ENCODE peak calls at places on chromosomes 16 and 17, in five cellular contexts. One of them, this sample, is unnamed. For H3K4me1, the result is how much of the 10 kb centered on the place peaks cover.

GRCh38 chr17:49022391-49022941 is 25.3 kb downstream of the IGF2BP1 start:
- DNase-seq in CD8-positive, alpha-beta memory T cell: no peak
- DNase-seq in mucosa of descending colon: no peak
- DNase-seq in NT2/D1: peak
- DNase-seq in left lung: no peak
- DNase-seq in this sample: no peak

GRCh38 chr17:64253470-64253869 is 9.6 kb downstream of the TEX2 start:
- DNase-seq in mucosa of descending colon: no peak
- DNase-seq in left lung: no peak
- DNase-seq in NT2/D1: no peak
- DNase-seq in CD8-positive, alpha-beta memory T cell: no peak
- DNase-seq in this sample: no peak

GRCh38 chr17:44655983-44656700 is at the start of gene MEIOC:
- DNase-seq in mucosa of descending colon: no peak
- DNase-seq in left lung: no peak
- DNase-seq in NT2/D1: peak
- DNase-seq in CD8-positive, alpha-beta memory T cell: no peak
- DNase-seq in this sample: no peak

GRCh38 chr16:10599626-10600025 is 19.2 kb upstream of the EMP2 start:
- DNase-seq in mucosa of descending colon: no peak
- DNase-seq in left lung: no peak
- DNase-seq in CD8-positive, alpha-beta memory T cell: no peak
- DNase-seq in NT2/D1: no peak
- DNase-seq in this sample: no peak

GRCh38 chr17:62626719-62627218 is 701 bp upstream of the MRC2 start:
- DNase-seq in CD8-positive, alpha-beta memory T cell: no peak
- DNase-seq in mucosa of descending colon: no peak
- DNase-seq in NT2/D1: no peak
- DNase-seq in left lung: no peak
- DNase-seq in this sample: peak

GRCh38 chr16:76668207-76668725 is 391.1 kb downstream of the CNTNAP4 start:
- DNase-seq in left lung: no peak
- DNase-seq in CD8-positive, alpha-beta memory T cell: no peak
- DNase-seq in mucosa of descending colon: no peak
- DNase-seq in NT2/D1: peak
- DNase-seq in this sample: no peak

GRCh38 chr17:66904760-66905637 is 59.5 kb upstream of the CACNG4 start:
- DNase-seq in CD8-positive, alpha-beta memory T cell: no peak
- DNase-seq in mucosa of descending colon: no peak
- DNase-seq in NT2/D1: no peak
- DNase-seq in left lung: no peak
- DNase-seq in this sample: peak

GRCh38 chr17:43316522-43317142 is 82.2 kb upstream of the ARL4D start:
- DNase-seq in mucosa of descending colon: peak
- DNase-seq in CD8-positive, alpha-beta memory T cell: peak
- DNase-seq in left lung: no peak
- DNase-seq in NT2/D1: no peak
- DNase-seq in this sample: no peak

GRCh38 chr16:81730090-81731051 is 48.7 kb upstream of the PLCG2 start:
- DNase-seq in left lung: peak
- DNase-seq in NT2/D1: peak
- DNase-seq in mucosa of descending colon: peak
- DNase-seq in CD8-positive, alpha-beta memory T cell: peak
- DNase-seq in this sample: peak

GRCh38 chr17:80834896-80835281 is 156.8 kb upstream of the CHMP6 start:
- DNase-seq in left lung: no peak
- DNase-seq in NT2/D1: no peak
- DNase-seq in CD8-positive, alpha-beta memory T cell: no peak
- DNase-seq in mucosa of descending colon: no peak
- DNase-seq in this sample: no peak

GRCh38 chr17:50575581-50576210 is 15.2 kb downstream of the CACNA1G start:
- DNase-seq in left lung: no peak
- DNase-seq in mucosa of descending colon: no peak
- DNase-seq in NT2/D1: no peak
- DNase-seq in CD8-positive, alpha-beta memory T cell: no peak
- DNase-seq in this sample: no peak

GRCh38 chr17:44118427-44119050 is 4.9 kb downstream of the HDAC5 start:
- DNase-seq in left lung: no peak
- DNase-seq in CD8-positive, alpha-beta memory T cell: no peak
- DNase-seq in mucosa of descending colon: no peak
- DNase-seq in NT2/D1: no peak
- DNase-seq in this sample: no peak

GRCh38 chr16:85479972-85480726 is 133.0 kb upstream of the GSE1 start:
- DNase-seq in left lung: no peak
- DNase-seq in NT2/D1: no peak
- DNase-seq in mucosa of descending colon: peak
- DNase-seq in CD8-positive, alpha-beta memory T cell: no peak
- DNase-seq in this sample: peak

GRCh38 chr16:8675183-8676159 is 1.1 kb downstream of the ABAT start:
- DNase-seq in mucosa of descending colon: no peak
- DNase-seq in NT2/D1: no peak
- DNase-seq in left lung: no peak
- DNase-seq in CD8-positive, alpha-beta memory T cell: peak
- DNase-seq in this sample: no peak

GRCh38 chr17:10697092-10698081 is at the start of the genes ADPRM and SCO1:
- DNase-seq in mucosa of descending colon: peak
- DNase-seq in NT2/D1: peak
- DNase-seq in left lung: peak
- DNase-seq in CD8-positive, alpha-beta memory T cell: peak
- DNase-seq in this sample: peak

GRCh38 chr16:46751381-46751780 is 3.2 kb upstream of the MYLK3 start:
- DNase-seq in CD8-positive, alpha-beta memory T cell: no peak
- DNase-seq in left lung: no peak
- DNase-seq in NT2/D1: no peak
- DNase-seq in mucosa of descending colon: no peak
- DNase-seq in this sample: no peak

GRCh38 chr17:32496348-32497078 is 9.7 kb downstream of the CDK5R1 start:
- DNase-seq in left lung: peak
- DNase-seq in NT2/D1: no peak
- DNase-seq in mucosa of descending colon: peak
- DNase-seq in CD8-positive, alpha-beta memory T cell: no peak
- DNase-seq in this sample: peak

GRCh38 chr16:22023505-22023904 is 15.6 kb downstream of the MOSMO start:
- DNase-seq in left lung: no peak
- DNase-seq in mucosa of descending colon: no peak
- DNase-seq in CD8-positive, alpha-beta memory T cell: no peak
- DNase-seq in NT2/D1: no peak
- DNase-seq in this sample: no peak

GRCh38 chr16:35565626-35566025 is 2106.2 kb downstream of the TP53TG3F start:
- DNase-seq in CD8-positive, alpha-beta memory T cell: no peak
- DNase-seq in mucosa of descending colon: no peak
- DNase-seq in NT2/D1: no peak
- DNase-seq in left lung: no peak
- DNase-seq in this sample: no peak

GRCh38 chr16:83802559-83802958 is 5.2 kb upstream of the HSBP1 start:
- DNase-seq in left lung: no peak
- DNase-seq in mucosa of descending colon: no peak
- DNase-seq in CD8-positive, alpha-beta memory T cell: no peak
- DNase-seq in NT2/D1: no peak
- DNase-seq in this sample: no peak

GRCh38 chr17:27819171-27819544 is 18.8 kb upstream of the NOS2 start:
- DNase-seq in CD8-positive, alpha-beta memory T cell: no peak
- DNase-seq in left lung: no peak
- DNase-seq in mucosa of descending colon: no peak
- DNase-seq in NT2/D1: no peak
- DNase-seq in this sample: no peak

GRCh38 chr17:81057079-81057730 is 22.3 kb downstream of the BAIAP2 start:
- DNase-seq in CD8-positive, alpha-beta memory T cell: no peak
- DNase-seq in NT2/D1: no peak
- DNase-seq in mucosa of descending colon: peak
- DNase-seq in left lung: peak
- DNase-seq in this sample: peak

GRCh38 chr17:59669411-59669810 is 37.8 kb downstream of the PTRH2 start:
- DNase-seq in NT2/D1: no peak
- DNase-seq in mucosa of descending colon: no peak
- DNase-seq in CD8-positive, alpha-beta memory T cell: no peak
- DNase-seq in left lung: no peak
- DNase-seq in this sample: no peak

GRCh38 chr16:4556112-4556511 is at the start of gene C16orf96:
- DNase-seq in left lung: no peak
- DNase-seq in CD8-positive, alpha-beta memory T cell: no peak
- DNase-seq in mucosa of descending colon: no peak
- DNase-seq in NT2/D1: no peak
- DNase-seq in this sample: no peak

GRCh38 chr17:6543079-6544010 is 13.0 kb downstream of the PITPNM3 start:
- DNase-seq in left lung: no peak
- DNase-seq in CD8-positive, alpha-beta memory T cell: no peak
- DNase-seq in NT2/D1: no peak
- DNase-seq in mucosa of descending colon: no peak
- DNase-seq in this sample: no peak

GRCh38 chr17:19275457-19276082 is 38.4 kb downstream of the EPN2 start:
- DNase-seq in mucosa of descending colon: no peak
- DNase-seq in CD8-positive, alpha-beta memory T cell: no peak
- DNase-seq in NT2/D1: no peak
- DNase-seq in left lung: no peak
- DNase-seq in this sample: no peak

GRCh38 chr16:17395849-17396480 is 74.8 kb downstream of the XYLT1 start:
- DNase-seq in left lung: no peak
- DNase-seq in NT2/D1: no peak
- DNase-seq in CD8-positive, alpha-beta memory T cell: no peak
- DNase-seq in mucosa of descending colon: no peak
- DNase-seq in this sample: no peak

GRCh38 chr16:76959166-76959565 is 231.8 kb upstream of the MON1B start:
- DNase-seq in NT2/D1: no peak
- DNase-seq in mucosa of descending colon: no peak
- DNase-seq in left lung: no peak
- DNase-seq in CD8-positive, alpha-beta memory T cell: no peak
- DNase-seq in this sample: no peak

GRCh38 chr16:67917852-67918236 is 13.8 kb downstream of the CTRL start:
- DNase-seq in CD8-positive, alpha-beta memory T cell: no peak
- DNase-seq in NT2/D1: no peak
- DNase-seq in mucosa of descending colon: no peak
- DNase-seq in left lung: no peak
- DNase-seq in this sample: no peak

DNA sequence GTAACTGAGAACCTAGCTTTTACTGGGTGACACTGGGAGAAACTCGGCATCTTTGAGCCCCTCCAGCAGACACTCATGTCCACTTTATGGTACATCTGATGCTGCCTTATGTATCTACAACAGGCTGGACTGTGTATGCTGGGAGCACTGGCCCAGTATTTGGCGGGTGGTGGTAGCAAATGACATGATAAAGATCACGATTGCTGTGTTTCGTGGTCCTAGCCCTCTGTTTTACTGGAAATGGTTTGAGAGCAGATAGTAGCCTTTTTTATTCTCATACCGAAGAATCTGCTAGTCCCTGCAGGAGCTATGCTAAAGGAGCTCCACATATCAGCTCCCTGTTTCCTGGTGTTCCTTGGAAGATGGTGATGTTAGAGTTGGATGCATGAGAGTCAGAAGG is 150.3 kb downstream of the CCDC182 start:
- DNase-seq in NT2/D1: no peak
- DNase-seq in left lung: no peak
- DNase-seq in mucosa of descending colon: no peak
- DNase-seq in CD8-positive, alpha-beta memory T cell: no peak
- DNase-seq in this sample: peak
- H3K4me1 ChIP-seq in NT2/D1: under half
- H3K4me1 ChIP-seq in left lung: under half
- H3K4me1 ChIP-seq in mucosa of descending colon: under half
- H3K4me1 ChIP-seq in CD8-positive, alpha-beta memory T cell: under half
- H3K4me1 ChIP-seq in this sample: under half

DNA sequence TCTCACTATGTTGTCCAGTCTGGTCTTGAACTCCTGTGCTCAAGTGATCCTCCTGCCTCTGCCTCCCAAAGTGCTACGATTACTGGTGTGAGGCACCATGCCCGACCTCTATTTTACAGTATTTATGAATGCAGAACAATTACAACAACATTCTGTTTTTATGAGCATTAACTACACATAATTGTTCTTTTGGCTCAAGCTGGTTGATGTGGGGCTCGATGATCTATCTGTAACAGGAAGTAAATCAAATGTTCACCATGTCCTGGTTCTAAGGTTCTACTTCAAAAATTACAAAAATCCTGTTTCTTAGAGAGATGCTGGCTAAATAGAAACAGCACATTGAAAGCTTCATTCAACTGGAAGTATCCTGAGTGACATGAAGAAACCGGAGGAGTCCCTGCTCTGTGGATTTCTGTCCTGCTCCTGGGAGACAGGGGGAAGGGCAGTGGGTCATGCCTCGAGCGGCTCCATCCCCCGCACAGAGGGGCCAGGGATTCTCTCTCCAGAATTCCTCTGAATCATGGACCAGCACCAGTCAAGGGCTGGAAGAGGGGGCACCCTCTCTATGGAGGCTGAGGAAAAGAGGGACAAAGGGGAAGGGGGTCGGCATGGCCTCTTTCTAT is 31.5 kb downstream of the FA2H start:
- DNase-seq in CD8-positive, alpha-beta memory T cell: no peak
- DNase-seq in mucosa of descending colon: no peak
- DNase-seq in NT2/D1: no peak
- DNase-seq in left lung: no peak
- DNase-seq in this sample: no peak
- H3K4me1 ChIP-seq in CD8-positive, alpha-beta memory T cell: under half
- H3K4me1 ChIP-seq in mucosa of descending colon: under half
- H3K4me1 ChIP-seq in NT2/D1: under half
- H3K4me1 ChIP-seq in left lung: under half
- H3K4me1 ChIP-seq in this sample: under half

GRCh38 chr17:29613856-29614255 is 8.9 kb downstream of the CORO6 start:
- DNase-seq in NT2/D1: no peak
- DNase-seq in CD8-positive, alpha-beta memory T cell: no peak
- DNase-seq in left lung: no peak
- DNase-seq in mucosa of descending colon: peak
- DNase-seq in this sample: no peak

GRCh38 chr17:29615492-29616299 is 7.0 kb downstream of the CORO6 start:
- DNase-seq in left lung: peak
- DNase-seq in CD8-positive, alpha-beta memory T cell: peak
- DNase-seq in NT2/D1: peak
- DNase-seq in mucosa of descending colon: peak
- DNase-seq in this sample: peak

GRCh38 chr17:29616300-29617048 is 6.2 kb downstream of the CORO6 start:
- DNase-seq in NT2/D1: no peak
- DNase-seq in CD8-positive, alpha-beta memory T cell: no peak
- DNase-seq in mucosa of descending colon: peak
- DNase-seq in left lung: no peak
- DNase-seq in this sample: no peak

GRCh38 chr17:29614345-29615047 is 8.2 kb downstream of the CORO6 start:
- DNase-seq in mucosa of descending colon: no peak
- DNase-seq in left lung: no peak
- DNase-seq in CD8-positive, alpha-beta memory T cell: no peak
- DNase-seq in NT2/D1: no peak
- DNase-seq in this sample: no peak

GRCh38 chr17:29615048-29615385 is 7.7 kb downstream of the CORO6 start:
- DNase-seq in NT2/D1: no peak
- DNase-seq in CD8-positive, alpha-beta memory T cell: peak
- DNase-seq in left lung: peak
- DNase-seq in mucosa of descending colon: peak
- DNase-seq in this sample: peak
- H3K4me1 ChIP-seq in NT2/D1: under half
- H3K4me1 ChIP-seq in CD8-positive, alpha-beta memory T cell: under half
- H3K4me1 ChIP-seq in left lung: under half
- H3K4me1 ChIP-seq in mucosa of descending colon: under half
- H3K4me1 ChIP-seq in this sample: under half

DNA sequence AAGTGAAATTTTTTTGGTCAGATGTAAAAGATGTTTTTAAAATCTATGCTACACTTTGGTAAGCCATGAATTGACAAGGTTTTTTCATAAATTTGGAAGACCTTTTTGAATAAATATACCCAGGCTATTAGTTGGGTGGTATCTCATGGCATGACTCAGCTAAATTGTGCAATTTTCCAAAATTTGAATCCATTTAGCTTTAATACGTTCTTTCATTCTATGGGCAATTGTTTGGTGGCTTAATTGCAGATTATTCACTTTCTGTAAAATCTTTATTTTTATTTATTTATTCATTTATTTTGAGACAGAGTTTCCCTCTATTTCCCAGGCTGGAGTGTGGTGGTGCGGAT is 82.8 kb upstream of the TNRC6A start:
- DNase-seq in mucosa of descending colon: no peak
- DNase-seq in NT2/D1: no peak
- DNase-seq in left lung: no peak
- DNase-seq in CD8-positive, alpha-beta memory T cell: no peak
- DNase-seq in this sample: no peak
- H3K4me1 ChIP-seq in mucosa of descending colon: under half
- H3K4me1 ChIP-seq in NT2/D1: under half
- H3K4me1 ChIP-seq in left lung: under half
- H3K4me1 ChIP-seq in CD8-positive, alpha-beta memory T cell: under half
- H3K4me1 ChIP-seq in this sample: under half

This sample was measured in upper lobe of right lung.